ENCODE peak calls at places on chromosomes 6 and 20, in nine cellular contexts. U is CD8-positive, alpha-beta T cell; Y is heart right ventricle; M is left ventricle myocardium inferior; W is upper lobe of left lung; B is psoas muscle; T is lower leg skin; O is fibroblast of lung; J is IMR-90. H is an unnamed sample.

GRCh38 chr6:139713911-139714527 is 339.6 kb upstream of the CITED2 start:
- DNase-seq in U (no peak), Y (no peak), M (no peak), W (no peak), B (no peak), T (no peak), O (peak), J (no peak), H (peak)

GRCh38 chr6:139254196-139254595 is 37.6 kb downstream of the TXLNB start:
- DNase-seq in U (no peak), Y (no peak), M (no peak), W (no peak), B (no peak), T (no peak), O (no peak), J (peak), H (no peak)

GRCh38 chr6:42260972-42261371 is 43.3 kb upstream of the MRPS10 start:
- DNase-seq in U (no peak), Y (peak), M (no peak), W (no peak), B (no peak), T (peak), O (no peak), J (no peak), H (no peak)

GRCh38 chr6:27213544-27214125 is 33.9 kb upstream of the PRSS16 start:
- DNase-seq in U (no peak), Y (no peak), M (no peak), W (no peak), B (no peak), T (no peak), O (peak), J (peak), H (peak)

GRCh38 chr20:3209946-3210317 is 634 bp downstream of the ITPA start:
- DNase-seq in U (no peak), Y (no peak), M (no peak), W (no peak), B (no peak), T (no peak), O (peak), J (peak), H (peak)

GRCh38 chr6:135322427-135323201 is 141.5 kb downstream of the MYB start:
- DNase-seq in U (no peak), Y (no peak), M (no peak), W (no peak), B (no peak), T (no peak), O (no peak), J (no peak), H (no peak)

GRCh38 chr6:155263373-155264063 is at the start of gene CLDN20:
- DNase-seq in U (no peak), Y (no peak), M (no peak), W (no peak), B (no peak), T (no peak), O (no peak), J (no peak), H (no peak)

GRCh38 chr20:38505091-38505455 is 32.4 kb downstream of the RALGAPB start:
- DNase-seq in U (no peak), Y (no peak), M (no peak), W (no peak), B (no peak), T (no peak), O (no peak), J (no peak), H (no peak)

GRCh38 chr6:54541521-54541920 is 233.3 kb downstream of the TINAG start:
- DNase-seq in U (no peak), Y (no peak), M (no peak), W (no peak), B (no peak), T (no peak), O (peak), J (no peak), H (no peak)

GRCh38 chr6:44661221-44661609 is 273.7 kb downstream of the CDC5L start:
- DNase-seq in U (no peak), Y (no peak), M (no peak), W (no peak), B (no peak), T (no peak), O (peak), J (no peak), H (peak)

GRCh38 chr6:75381878-75382633 is 97.5 kb upstream of the TMEM30A start:
- DNase-seq in U (no peak), Y (no peak), M (no peak), W (no peak), B (no peak), T (no peak), O (peak), J (no peak), H (peak)

GRCh38 chr20:58256842-58257241 is 28.4 kb upstream of the ANKRD60 start:
- DNase-seq in U (no peak), Y (no peak), M (no peak), W (no peak), B (no peak), T (no peak), O (no peak), J (no peak), H (no peak)

GRCh38 chr6:133512410-133513016 is 271.4 kb downstream of the EYA4 start:
- DNase-seq in U (no peak), Y (peak), M (no peak), W (no peak), B (peak), T (no peak), O (peak), J (peak), H (peak)

GRCh38 chr6:13641315-13641714 is 26.2 kb downstream of the NOL7 start:
- DNase-seq in U (no peak), Y (no peak), M (no peak), W (no peak), B (no peak), T (no peak), O (no peak), J (peak), H (no peak)

GRCh38 chr6:36296240-36296639 is 26.4 kb downstream of the PNPLA1 start:
- DNase-seq in U (no peak), Y (no peak), M (no peak), W (no peak), B (no peak), T (no peak), O (peak), J (peak), H (no peak)

GRCh38 chr6:139970591-139970991 is 596.1 kb upstream of the CITED2 start:
- DNase-seq in U (no peak), Y (no peak), M (no peak), W (no peak), B (no peak), T (no peak), O (peak), J (peak), H (peak)

GRCh38 chr6:148239777-148240462 is 102.7 kb upstream of the SASH1 start:
- DNase-seq in U (no peak), Y (no peak), M (no peak), W (no peak), B (no peak), T (no peak), O (no peak), J (no peak), H (no peak)

GRCh38 chr20:17895641-17896246 is 72.8 kb downstream of the SNX5 start:
- DNase-seq in U (no peak), Y (peak), M (peak), W (peak), B (peak), T (peak), O (peak), J (peak), H (peak)

GRCh38 chr6:137731960-137732616 is 135.0 kb upstream of the TNFAIP3 start:
- DNase-seq in U (no peak), Y (no peak), M (no peak), W (no peak), B (no peak), T (no peak), O (peak), J (peak), H (peak)

GRCh38 chr6:84193140-84193708 is 34.2 kb downstream of the CEP162 start:
- DNase-seq in U (no peak), Y (no peak), M (no peak), W (no peak), B (no peak), T (no peak), O (peak), J (peak), H (peak)

GRCh38 chr20:60680554-60680953 is 571.5 kb upstream of the CDH4 start:
- DNase-seq in U (no peak), Y (no peak), M (no peak), W (no peak), B (no peak), T (no peak), O (no peak), J (no peak), H (no peak)
- TF ChIP-seq CTCF in U (no peak), Y (no peak), M (no peak), W (no peak), B (no peak), T (no peak), O (no peak), J (no peak), H (no peak)

GRCh38 chr6:116764961-116765841 is at the start of gene FAM162B:
- DNase-seq in U (no peak), Y (peak), M (peak), W (peak), B (peak), T (no peak), O (peak), J (peak), H (peak)

GRCh38 chr6:116763048-116763447 is 2.5 kb downstream of the FAM162B start:
- DNase-seq in U (no peak), Y (no peak), M (no peak), W (no peak), B (no peak), T (no peak), O (no peak), J (no peak), H (no peak)

GRCh38 chr6:116766506-116767176 is 1.1 kb upstream of the FAM162B start:
- DNase-seq in U (no peak), Y (no peak), M (no peak), W (no peak), B (no peak), T (no peak), O (no peak), J (no peak), H (no peak)

GRCh38 chr6:116763871-116764270 is 1.6 kb downstream of the FAM162B start:
- DNase-seq in U (no peak), Y (no peak), M (no peak), W (no peak), B (no peak), T (no peak), O (no peak), J (peak), H (no peak)

GRCh38 chr6:116764557-116764960 is 960 bp downstream of the FAM162B start:
- DNase-seq in U (no peak), Y (peak), M (no peak), W (peak), B (peak), T (no peak), O (no peak), J (peak), H (no peak)
- H3K4me3 ChIP-seq in U (no peak), Y (peak), M (peak), W (peak), B (peak), T (peak), O (peak), J (peak), H (peak)

GRCh38 chr20:35002426-35003210 is 47.0 kb downstream of the MYH7B start:
- DNase-seq in U (no peak), Y (no peak), M (peak), W (no peak), B (peak), T (no peak), O (no peak), J (no peak), H (no peak)
- TF ChIP-seq CTCF in U (no peak), Y (no peak), M (no peak), W (no peak), B (no peak), T (no peak), O (no peak), J (no peak), H (no peak)

GRCh38 chr6:151325075-151326050 is 66.0 kb downstream of the ZBTB2 start:
- DNase-seq in U (no peak), Y (peak), M (peak), W (peak), B (peak), T (peak), O (peak), J (peak), H (peak)
- H3K4me3 ChIP-seq in U (peak), Y (peak), M (peak), W (peak), B (peak), T (peak), O (peak), J (peak), H (peak)

H was measured in astrocyte of the spinal cord.